ENCODE peak calls at places on chromosomes 6 and 20, in five cellular contexts. J is esophagus squamous epithelium, Y is cardiac muscle cell, B is fibroblast of lung, F is IMR-90. H is an unnamed sample.

GRCh38 chr20:61263084-61263695 is 11.1 kb downstream of the CDH4 start:
- DNase-seq in J (no peak), Y (no peak), B (no peak), F (peak; percentile 17), H (no peak)

GRCh38 chr20:41178904-41179432 is 41.6 kb downstream of the PLCG1 start:
- DNase-seq in J (no peak), Y (no peak), B (peak; percentile 18), F (no peak), H (no peak)

GRCh38 chr6:225907-226306 is 66.4 kb upstream of the DUSP22 start:
- DNase-seq in J (no peak), Y (no peak), B (no peak), F (no peak), H (no peak)

GRCh38 chr6:95578106-95578410 is 723 bp downstream of the MANEA start:
- DNase-seq in J (no peak), Y (no peak), B (no peak), F (peak; percentile 1), H (no peak)

GRCh38 chr20:47071646-47072185 is 177.1 kb downstream of the EYA2 start:
- DNase-seq in J (no peak), Y (no peak), B (no peak), F (no peak), H (no peak)

GRCh38 chr6:141925001-141925400 is 207.7 kb upstream of the GJE1 start:
- DNase-seq in J (no peak), Y (peak; percentile 10), B (peak; percentile 25), F (peak; percentile 28), H (no peak)

GRCh38 chr6:23180504-23181293 is 611.3 kb downstream of the HDGFL1 start:
- DNase-seq in J (no peak), Y (peak; percentile 48), B (peak; percentile 89), F (peak; percentile 90), H (peak; percentile 10)

GRCh38 chr6:31877651-31878161 is 1.1 kb downstream of the SLC44A4 start:
- DNase-seq in J (no peak), Y (peak; percentile 19), B (no peak), F (no peak), H (peak; percentile 93)

GRCh38 chr20:21181028-21181427 is 55.1 kb downstream of the KIZ start:
- DNase-seq in J (no peak), Y (no peak), B (no peak), F (no peak), H (no peak)

GRCh38 chr6:161133973-161134372 is 139.9 kb downstream of the AGPAT4 start:
- DNase-seq in J (no peak), Y (no peak), B (peak; percentile 31), F (no peak), H (no peak)

GRCh38 chr6:107488875-107489635 is 862 bp upstream of the SOBP start:
- DNase-seq in J (no peak), Y (peak; percentile 67), B (no peak), F (peak; percentile 20), H (peak; percentile 22)

GRCh38 chr20:49446808-49447207 is 35.7 kb downstream of the KCNB1 start:
- DNase-seq in J (no peak), Y (peak; percentile 81), B (peak; percentile 42), F (no peak), H (peak; percentile 11)

GRCh38 chr20:2701671-2702081 is 9.1 kb downstream of the EBF4 start:
- DNase-seq in J (no peak), Y (no peak), B (no peak), F (no peak), H (no peak)

GRCh38 chr6:157744202-157744601 is 78.8 kb upstream of the SNX9 start:
- DNase-seq in J (no peak), Y (no peak), B (no peak), F (no peak), H (no peak)

GRCh38 chr6:53119772-53120409 is 28.8 kb downstream of the GCM1 start:
- DNase-seq in J (no peak), Y (no peak), B (peak; percentile 32), F (peak; percentile 58), H (no peak)
- H3K36me3 ChIP-seq in J (no peaks in the 10 kb centered on the region), Y (no peaks in the 10 kb centered on the region), B (no peaks in the 10 kb centered on the region), F (no peaks in the 10 kb centered on the region), H (no peaks in the 10 kb centered on the region)

GRCh38 chr6:137652961-137653697 is 158.9 kb upstream of the OLIG3 start:
- DNase-seq in J (no peak), Y (no peak), B (no peak), F (no peak), H (no peak)
- H3K4me3 ChIP-seq in J (no peak overlapping the region), Y (no peak overlapping the region), B (no peak overlapping the region), F (no peak overlapping the region), H (no peak overlapping the region)

GRCh38 chr20:5100684-5101347 is 18.9 kb downstream of the PCNA start:
- DNase-seq in J (no peak), Y (peak; percentile 68), B (peak; percentile 52), F (peak; percentile 66), H (peak; percentile 70)
- H3K36me3 ChIP-seq in J (peaks cover 96% of the 10 kb centered on the region), Y (peaks cover 54% of the 10 kb centered on the region), B (peaks cover 9% of the 10 kb centered on the region), F (peaks cover 42% of the 10 kb centered on the region), H (peaks cover 5% of the 10 kb centered on the region)

GRCh38 chr6:3990692-3991491 is 88.0 kb downstream of the FAM217A start:
- DNase-seq in J (peak; percentile 6), Y (peak; percentile 85), B (peak; percentile 84), F (peak; percentile 88), H (peak; percentile 85)
- H3K4me3 ChIP-seq in J (peak overlapping the region; percentile 10), Y (no peak overlapping the region), B (peak overlapping the region; percentile 44), F (peak overlapping the region; percentile 5), H (peak overlapping the region; percentile 15)

DNA sequence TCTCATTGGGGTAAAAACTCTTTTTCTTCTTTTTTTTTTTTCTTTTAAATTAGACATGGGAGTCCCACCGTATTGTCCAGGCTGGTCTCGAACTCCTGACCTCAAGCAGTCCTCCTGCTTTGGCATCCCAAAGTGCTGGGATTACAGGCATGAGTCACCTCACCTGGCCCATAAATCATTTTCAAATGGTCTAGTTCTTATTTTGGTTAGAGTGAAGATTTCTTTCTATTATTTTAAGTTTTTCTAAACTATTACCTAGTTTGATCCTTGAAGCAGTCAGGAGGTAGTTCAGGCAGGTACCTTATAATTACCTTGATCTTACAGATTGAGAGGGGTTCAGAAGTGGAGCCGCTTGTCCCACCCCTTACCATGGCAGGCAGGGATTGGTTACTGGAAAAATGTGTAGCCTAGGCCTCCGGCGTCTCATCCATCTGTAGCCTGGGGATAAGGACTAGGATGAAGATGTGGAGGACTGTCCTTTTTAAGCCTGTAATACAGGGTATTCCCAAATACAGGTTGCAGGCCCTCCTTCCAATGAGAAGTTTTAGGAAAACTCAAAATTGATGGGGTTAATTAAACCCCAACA is 2.7 kb downstream of the HMGA1 start:
- DNase-seq in J (no peak), Y (no peak), B (no peak), F (no peak), H (no peak)
- H3K36me3 ChIP-seq in J (peaks cover 47% of the 10 kb centered on the region), Y (peaks cover 24% of the 10 kb centered on the region), B (peaks cover 8% of the 10 kb centered on the region), F (peaks cover 24% of the 10 kb centered on the region), H (peaks cover 7% of the 10 kb centered on the region)

GRCh38 chr6:28747631-28748157 is 176.1 kb downstream of the TRIM27 start:
- DNase-seq in J (no peak), Y (peak; percentile 53), B (peak; percentile 92), F (peak; percentile 84), H (no peak)
- H3K4me3 ChIP-seq in J (no peak overlapping the region), Y (peak overlapping the region; percentile 6), B (peak overlapping the region; percentile 23), F (no peak overlapping the region), H (no peak overlapping the region)

DNA sequence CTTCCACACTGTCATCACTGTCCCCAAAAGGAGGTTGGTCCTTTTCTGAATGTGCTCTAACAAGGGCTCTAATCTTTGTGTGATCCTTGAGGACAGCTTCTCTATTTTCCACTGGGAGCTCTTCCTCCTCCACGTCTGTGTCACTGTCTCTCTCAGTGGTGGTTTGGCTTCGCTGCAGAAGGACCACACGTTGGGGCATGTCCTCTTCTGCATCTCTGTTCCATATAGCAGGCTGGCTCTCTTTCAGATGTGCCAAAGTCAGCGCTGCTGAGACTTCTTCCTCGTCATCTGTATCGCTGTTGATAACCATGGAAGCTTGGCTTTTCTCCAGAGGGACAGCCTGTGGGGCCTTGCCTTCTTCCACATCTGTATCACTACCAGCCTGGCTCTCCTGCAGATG is 4.6 kb downstream of the MDC1 start:
- DNase-seq in J (no peak), Y (no peak), B (no peak), F (no peak), H (no peak)
- H3K36me3 ChIP-seq in J (peaks cover 75% of the 10 kb centered on the region), Y (peaks cover 42% of the 10 kb centered on the region), B (peaks cover 10% of the 10 kb centered on the region), F (peaks cover 27% of the 10 kb centered on the region), H (no peaks in the 10 kb centered on the region)

GRCh38 chr6:11810039-11810541 is 31.5 kb upstream of the ADTRP start:
- DNase-seq in J (no peak), Y (peak; percentile 57), B (peak; percentile 82), F (peak; percentile 79), H (peak; percentile 24)
- H3K4me3 ChIP-seq in J (no peak overlapping the region), Y (no peak overlapping the region), B (no peak overlapping the region), F (no peak overlapping the region), H (no peak overlapping the region)

GRCh38 chr6:43180985-43181384 is 1.0 kb upstream of the CUL9 start:
- DNase-seq in J (no peak), Y (no peak), B (peak; percentile 41), F (peak; percentile 19), H (no peak)
- H3K36me3 ChIP-seq in J (peaks cover 67% of the 10 kb centered on the region), Y (peaks cover 40% of the 10 kb centered on the region), B (peaks cover 33% of the 10 kb centered on the region), F (peaks cover 46% of the 10 kb centered on the region), H (peaks cover 27% of the 10 kb centered on the region)